ENCODE peak calls at places on chromosomes 16 and 17, in ten cellular contexts. R is HFFc6; H is AG09319; I is T-helper 2 cell treated with Interferon-gamma antibody and Interleukin-4, amounts not matched to agents 5 μg/mL and 100 μg/mL, for 36 hours; X is Right ventricle myocardium superior; Q is stimulated activated CD8-positive, alpha-beta memory T cell treated with anti-CD3 and anti-CD28 coated beads, Interleukin-4, amount 100 ng/mL, for 24 hours; F is MG63; C is AG08396; G is NCI-H1092; B is neural crest cell. D is an unnamed sample.

GRCh38 chr17:81250286-81251090 is 11.4 kb downstream of the NDUFAF8 start:
- DNase-seq in R (no peak), H (no peak), I (no peak), X (peak), Q (no peak), F (no peak), C (no peak), G (peak), B (no peak), D (no peak)

GRCh38 chr17:50265690-50266306 is 8.5 kb upstream of the TMEM92 start:
- DNase-seq in R (no peak), H (no peak), I (no peak), X (no peak), Q (no peak), F (peak), C (peak), G (no peak), B (no peak), D (no peak)

GRCh38 chr17:17455173-17455572 is 21.6 kb upstream of the MED9 start:
- DNase-seq in R (no peak), H (no peak), I (no peak), X (no peak), Q (no peak), F (no peak), C (no peak), G (no peak), B (no peak), D (no peak)

GRCh38 chr17:76082326-76083251 is 3.6 kb downstream of the ZACN start:
- DNase-seq in R (no peak), H (no peak), I (no peak), X (peak), Q (no peak), F (no peak), C (no peak), G (no peak), B (no peak), D (no peak)

GRCh38 chr17:78104540-78104941 is 24.0 kb downstream of the TMC6 start:
- DNase-seq in R (no peak), H (no peak), I (no peak), X (no peak), Q (no peak), F (no peak), C (no peak), G (no peak), B (no peak), D (no peak)

GRCh38 chr17:43578699-43579569 is 32.8 kb upstream of the ETV4 start:
- DNase-seq in R (peak), H (no peak), I (peak), X (no peak), Q (no peak), F (peak), C (no peak), G (peak), B (no peak), D (peak)

GRCh38 chr17:55005520-55005919 is 37.0 kb downstream of the STXBP4 start:
- DNase-seq in R (no peak), H (no peak), I (no peak), X (no peak), Q (no peak), F (no peak), C (no peak), G (no peak), B (no peak), D (no peak)

GRCh38 chr17:614637-615546 is 99.7 kb downstream of the VPS53 start:
- DNase-seq in R (peak), H (no peak), I (no peak), X (no peak), Q (no peak), F (no peak), C (no peak), G (no peak), B (no peak), D (peak)

GRCh38 chr16:82995927-82996441 is 369.2 kb downstream of the CDH13 start:
- DNase-seq in R (peak), H (peak), I (no peak), X (no peak), Q (no peak), F (no peak), C (peak), G (peak), B (no peak), D (peak)

GRCh38 chr17:80676096-80676466 is 131.4 kb downstream of the RPTOR start:
- DNase-seq in R (no peak), H (no peak), I (no peak), X (no peak), Q (no peak), F (no peak), C (no peak), G (no peak), B (no peak), D (no peak)

GRCh38 chr17:48600244-48601098 is 4.3 kb downstream of the HOXB6 start:
- DNase-seq in R (no peak), H (no peak), I (no peak), X (no peak), Q (no peak), F (no peak), C (no peak), G (no peak), B (no peak), D (peak)

GRCh38 chr16:90019543-90020259 is 445 bp upstream of the DBNDD1 start:
- DNase-seq in R (peak), H (no peak), I (peak), X (no peak), Q (no peak), F (peak), C (peak), G (peak), B (no peak), D (peak)

GRCh38 chr16:4015275-4015990 is 100.8 kb downstream of the ADCY9 start:
- DNase-seq in R (no peak), H (no peak), I (no peak), X (no peak), Q (no peak), F (peak), C (no peak), G (no peak), B (no peak), D (no peak)

GRCh38 chr16:14306485-14307058 is 235.5 kb downstream of the MRTFB start:
- DNase-seq in R (no peak), H (no peak), I (no peak), X (no peak), Q (no peak), F (no peak), C (no peak), G (no peak), B (no peak), D (no peak)

GRCh38 chr16:61936522-61936921 is 99.7 kb downstream of the CDH8 start:
- DNase-seq in R (no peak), H (no peak), I (no peak), X (no peak), Q (no peak), F (no peak), C (no peak), G (no peak), B (no peak), D (no peak)

GRCh38 chr16:88528902-88529318 is 41.3 kb upstream of the ZC3H18 start:
- DNase-seq in R (no peak), H (no peak), I (no peak), X (no peak), Q (no peak), F (no peak), C (no peak), G (no peak), B (no peak), D (no peak)

GRCh38 chr17:5555254-5555653 is 29.1 kb downstream of the NLRP1 start:
- DNase-seq in R (peak), H (no peak), I (no peak), X (no peak), Q (no peak), F (no peak), C (peak), G (no peak), B (no peak), D (peak)

GRCh38 chr16:81137012-81137335 is 40.8 kb upstream of the GCSH start:
- DNase-seq in R (peak), H (no peak), I (no peak), X (no peak), Q (no peak), F (no peak), C (peak), G (no peak), B (no peak), D (no peak)

GRCh38 chr16:31471875-31472558 is at the start of gene TGFB1I1:
- DNase-seq in R (peak), H (peak), I (no peak), X (peak), Q (no peak), F (peak), C (peak), G (no peak), B (no peak), D (peak)

GRCh38 chr16:57258226-57258909 is 13.3 kb downstream of the ARL2BP start:
- DNase-seq in R (no peak), H (no peak), I (no peak), X (no peak), Q (no peak), F (no peak), C (no peak), G (no peak), B (no peak), D (no peak)

GRCh38 chr17:50314456-50315011 is 31.4 kb upstream of the XYLT2 start:
- DNase-seq in R (no peak), H (no peak), I (no peak), X (no peak), Q (no peak), F (no peak), C (no peak), G (no peak), B (no peak), D (no peak)

GRCh38 chr17:76529643-76530488 is 7.6 kb downstream of the CYGB start:
- DNase-seq in R (peak), H (no peak), I (no peak), X (peak), Q (no peak), F (peak), C (peak), G (no peak), B (no peak), D (no peak)

GRCh38 chr16:75039941-75040340 is 41.1 kb downstream of the ZNRF1 start:
- DNase-seq in R (no peak), H (no peak), I (no peak), X (no peak), Q (no peak), F (no peak), C (no peak), G (no peak), B (no peak), D (no peak)

GRCh38 chr17:38750312-38751121 is 2.0 kb upstream of the PSMB3 start:
- DNase-seq in R (no peak), H (no peak), I (no peak), X (no peak), Q (no peak), F (no peak), C (no peak), G (no peak), B (no peak), D (no peak)

GRCh38 chr16:72921106-72921505 is 126.8 kb downstream of the ZFHX3 start:
- DNase-seq in R (no peak), H (no peak), I (peak), X (no peak), Q (no peak), F (no peak), C (no peak), G (no peak), B (no peak), D (no peak)

GRCh38 chr17:64291268-64291851 is 28.3 kb upstream of the TEX2 start:
- DNase-seq in R (no peak), H (no peak), I (no peak), X (no peak), Q (no peak), F (no peak), C (no peak), G (no peak), B (no peak), D (no peak)

GRCh38 chr17:77076046-77076882 is 64.5 kb upstream of the SEC14L1 start:
- DNase-seq in R (no peak), H (no peak), I (no peak), X (no peak), Q (no peak), F (no peak), C (no peak), G (peak), B (no peak), D (peak)

GRCh38 chr17:4033751-4034251 is 69.6 kb upstream of the ATP2A3 start:
- DNase-seq in R (no peak), H (no peak), I (no peak), X (no peak), Q (no peak), F (no peak), C (no peak), G (no peak), B (no peak), D (no peak)

GRCh38 chr16:69017036-69017783 is 88.2 kb upstream of the HAS3 start:
- DNase-seq in R (peak), H (no peak), I (no peak), X (no peak), Q (no peak), F (peak), C (peak), G (no peak), B (no peak), D (peak)

GRCh38 chr16:86508947-86509758 is 1.2 kb upstream of the FOXF1 start:
- DNase-seq in R (peak), H (peak), I (peak), X (peak), Q (no peak), F (peak), C (peak), G (no peak), B (no peak), D (no peak)

GRCh38 chr16:54033747-54034146 is 252.8 kb downstream of the IRX3 start:
- DNase-seq in R (no peak), H (no peak), I (no peak), X (no peak), Q (no peak), F (no peak), C (no peak), G (no peak), B (no peak), D (no peak)

GRCh38 chr17:1312261-1312870 is 32.9 kb downstream of the TRARG1 start:
- DNase-seq in R (no peak), H (no peak), I (no peak), X (no peak), Q (no peak), F (peak), C (no peak), G (no peak), B (peak), D (no peak)

GRCh38 chr17:6070280-6070894 is at the start of gene WSCD1:
- DNase-seq in R (no peak), H (no peak), I (no peak), X (no peak), Q (no peak), F (peak), C (peak), G (no peak), B (peak), D (no peak)

D was measured in GM04504.